ENCODE peak calls at places on chromosomes 7 and 10, in seven cellular contexts. F is sigmoid colon, T is lung, L is GM13977, Z is pancreas, B is psoas muscle, X is endothelial cell. S is an unnamed sample.

GRCh38 chr7:106462365-106462859 is 177.6 kb upstream of the NAMPT start:
- DNase-seq in Z (no peak), T (no peak), F (no peak), X (no peak), B (no peak), L (peak; percentile 9), S (peak; percentile 57)

GRCh38 chr7:23018747-23019146 is 4.8 kb upstream of the HYCC1 start:
- DNase-seq in L (no peak), X (no peak), Z (no peak), F (no peak), T (no peak), B (no peak), S (no peak)

GRCh38 chr7:39951156-39951942 is 1.3 kb downstream of the CDK13 start:
- DNase-seq in Z (peak; percentile 70), L (peak; percentile 80), F (peak; percentile 79), X (peak; percentile 71), B (peak; percentile 82), T (peak; percentile 60), S (peak; percentile 44)

GRCh38 chr10:110843031-110843430 is 28.7 kb upstream of the PDCD4 start:
- DNase-seq in B (no peak), T (no peak), X (no peak), Z (peak; percentile 35), F (peak; percentile 61), L (peak; percentile 69), S (no peak)

GRCh38 chr7:101201695-101202602 is 1.1 kb upstream of the MOGAT3 start:
- DNase-seq in F (no peak), L (no peak), B (no peak), X (peak; percentile 19), T (no peak), Z (no peak), S (no peak)

GRCh38 chr7:121204537-121204936 is 124.3 kb upstream of the WNT16 start:
- DNase-seq in B (peak; percentile 48), X (no peak), L (no peak), T (no peak), Z (no peak), F (no peak), S (no peak)

GRCh38 chr7:51452694-51453093 is 136.1 kb upstream of the COBL start:
- DNase-seq in B (no peak), F (no peak), T (no peak), X (no peak), L (no peak), Z (no peak), S (no peak)

GRCh38 chr7:121182902-121183301 is 145.9 kb upstream of the WNT16 start:
- DNase-seq in X (no peak), T (no peak), F (no peak), L (no peak), Z (no peak), B (no peak), S (no peak)

GRCh38 chr10:71877818-71878217 is 26.8 kb upstream of the PSAP start:
- DNase-seq in T (no peak), Z (no peak), B (no peak), L (no peak), X (no peak), F (no peak), S (no peak)

GRCh38 chr7:70694357-70694908 is 437.5 kb upstream of the GALNT17 start:
- DNase-seq in F (no peak), B (peak; percentile 67), X (peak; percentile 47), L (peak; percentile 70), T (peak; percentile 45), Z (peak; percentile 44), S (peak; percentile 28)

GRCh38 chr7:130988443-130988842 is 254.4 kb upstream of the KLF14 start:
- DNase-seq in X (no peak), F (no peak), T (no peak), B (no peak), Z (no peak), L (no peak), S (no peak)

DNA sequence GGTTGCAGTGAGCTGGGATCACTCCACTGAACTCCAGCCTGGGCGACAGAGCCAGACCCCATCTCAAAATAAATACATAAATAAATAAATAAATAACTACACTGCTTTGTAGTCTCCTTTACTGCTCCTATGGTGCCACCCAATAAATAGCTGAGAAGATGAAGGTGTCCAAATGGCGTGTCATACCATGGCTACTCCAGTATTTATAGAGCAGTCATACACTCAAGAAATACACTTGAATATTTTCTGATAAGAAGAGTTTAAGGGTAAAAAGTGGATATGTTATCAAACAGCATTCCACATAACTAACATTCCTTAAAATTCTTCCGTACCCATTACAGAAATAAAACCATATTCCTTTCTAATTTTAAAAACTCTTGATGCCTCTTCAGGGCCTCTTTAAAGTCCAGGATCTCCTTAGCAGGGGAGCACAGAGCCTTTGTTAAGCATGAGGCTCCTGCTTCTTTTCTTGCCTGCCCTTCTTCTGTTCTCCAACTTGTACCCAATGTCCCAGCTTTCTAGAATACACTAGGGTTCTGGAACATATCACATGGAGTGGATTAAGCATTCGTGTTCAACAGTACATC is 7.9 kb upstream of the SAR1A start:
- DNase-seq in L (no peak), B (no peak), X (no peak), T (no peak), F (no peak), Z (no peak), S (no peak)
- TF ChIP-seq CTCF in L (no peak), B (no peak), X (no peak), T (no peak), F (no peak), Z (no peak), S (no peak)

GRCh38 chr7:207418-208127 is 15.2 kb downstream of the FAM20C start:
- DNase-seq in T (no peak), X (peak; percentile 55), Z (no peak), F (no peak), L (no peak), B (no peak), S (no peak)
- TF ChIP-seq CTCF in T (no peak), X (peak; percentile 26), Z (no peak), F (no peak), L (no peak), B (no peak), S (no peak)

GRCh38 chr7:99918959-99919813 is at the start of gene TRIM4:
- DNase-seq in L (peak; percentile 96), T (peak; percentile 93), X (peak; percentile 13), F (peak; percentile 97), Z (peak; percentile 89), B (peak; percentile 95), S (peak; percentile 86)
- TF ChIP-seq CTCF in L (peak; percentile 15), T (no peak), X (no peak), F (peak; percentile 6), Z (no peak), B (peak; percentile 32), S (peak; percentile 76)

DNA sequence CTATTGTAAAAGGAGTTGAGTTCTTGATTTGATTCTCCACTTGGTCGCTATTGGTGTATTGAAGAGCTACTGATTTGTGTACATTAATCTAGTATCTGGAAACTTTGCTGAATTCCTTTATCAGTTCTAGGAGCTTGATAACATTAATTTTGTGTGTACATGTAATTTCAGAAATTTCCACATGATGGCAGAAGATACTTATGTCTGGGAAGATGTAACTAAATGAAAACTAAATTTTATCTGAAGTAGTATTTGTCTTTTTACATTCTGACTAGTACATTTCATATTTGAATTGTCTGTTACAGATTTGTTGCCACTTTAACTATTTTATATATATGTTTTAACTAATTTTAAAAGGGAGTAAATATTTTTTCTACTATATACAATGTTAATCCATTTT is 27.6 kb downstream of the SDHAF3 start:
- DNase-seq in T (no peak), L (no peak), F (no peak), Z (no peak), X (no peak), B (no peak), S (peak; percentile 3)
- TF ChIP-seq CTCF in T (peak; percentile 30), L (peak; percentile 40), F (no peak), Z (peak; percentile 28), X (peak; percentile 59), B (peak; percentile 42), S (peak; percentile 81)

GRCh38 chr10:34260904-34261303 is 554.2 kb downstream of the PARD3 start:
- DNase-seq in X (no peak), L (no peak), F (no peak), T (no peak), Z (no peak), B (no peak), S (no peak)

GRCh38 chr10:34262965-34263364 is 552.1 kb downstream of the PARD3 start:
- DNase-seq in L (no peak), B (no peak), X (no peak), T (no peak), F (no peak), Z (no peak), S (no peak)
- TF ChIP-seq CTCF in L (no peak), B (no peak), X (no peak), T (no peak), F (no peak), Z (no peak), S (no peak)

GRCh38 chr7:21526007-21526406 is 16.8 kb upstream of the DNAH11 start:
- DNase-seq in T (no peak), Z (no peak), F (no peak), X (no peak), L (no peak), B (no peak), S (no peak)
- TF ChIP-seq CTCF in T (no peak), Z (no peak), F (no peak), X (peak; percentile 26), L (peak; percentile 48), B (peak; percentile 30), S (peak; percentile 59)

S was measured in RWPE1.